ENCODE peak calls at places on chromosomes 2 and 18, in five cellular contexts. One of them, this sample, is unnamed.

GRCh38 chr2:31170071-31170698 is 31.9 kb upstream of the GALNT14 start:
- DNase-seq in neuronal stem cell: peak
- DNase-seq in mesenchymal stem cell: peak
- DNase-seq in trophoblast cell: peak
- DNase-seq in H9: peak
- DNase-seq in this sample: peak

GRCh38 chr18:11025270-11025669 is 124.1 kb downstream of the PIEZO2 start:
- DNase-seq in neuronal stem cell: no peak
- DNase-seq in mesenchymal stem cell: no peak
- DNase-seq in trophoblast cell: no peak
- DNase-seq in H9: no peak
- DNase-seq in this sample: no peak

GRCh38 chr18:24014986-24015896 is 687 bp downstream of the TTC39C start:
- DNase-seq in neuronal stem cell: peak
- DNase-seq in mesenchymal stem cell: peak
- DNase-seq in trophoblast cell: peak
- DNase-seq in H9: peak
- DNase-seq in this sample: peak

GRCh38 chr2:134367216-134367615 is 113.3 kb downstream of the MGAT5 start:
- DNase-seq in neuronal stem cell: no peak
- DNase-seq in mesenchymal stem cell: no peak
- DNase-seq in trophoblast cell: no peak
- DNase-seq in H9: no peak
- DNase-seq in this sample: no peak

GRCh38 chr2:167862787-167863186 is 384.6 kb downstream of the STK39 start:
- DNase-seq in neuronal stem cell: no peak
- DNase-seq in mesenchymal stem cell: peak
- DNase-seq in trophoblast cell: no peak
- DNase-seq in H9: no peak
- DNase-seq in this sample: peak

GRCh38 chr2:3249477-3249962 is 128.1 kb downstream of the EIPR1 start:
- DNase-seq in neuronal stem cell: no peak
- DNase-seq in mesenchymal stem cell: no peak
- DNase-seq in trophoblast cell: no peak
- DNase-seq in H9: no peak
- DNase-seq in this sample: no peak

GRCh38 chr2:98472132-98472650 is 27.5 kb downstream of the INPP4A start:
- DNase-seq in neuronal stem cell: no peak
- DNase-seq in mesenchymal stem cell: no peak
- DNase-seq in trophoblast cell: no peak
- DNase-seq in H9: no peak
- DNase-seq in this sample: no peak

GRCh38 chr2:181203412-181203811 is 223.0 kb downstream of the UBE2E3 start:
- DNase-seq in neuronal stem cell: no peak
- DNase-seq in mesenchymal stem cell: peak
- DNase-seq in trophoblast cell: no peak
- DNase-seq in H9: no peak
- DNase-seq in this sample: peak

GRCh38 chr2:197828464-197829135 is 24.2 kb downstream of the PLCL1 start:
- DNase-seq in neuronal stem cell: no peak
- DNase-seq in mesenchymal stem cell: no peak
- DNase-seq in trophoblast cell: no peak
- DNase-seq in H9: no peak
- DNase-seq in this sample: no peak

GRCh38 chr2:85935170-85935745 is 46.5 kb upstream of the ST3GAL5 start:
- DNase-seq in neuronal stem cell: no peak
- DNase-seq in mesenchymal stem cell: peak
- DNase-seq in trophoblast cell: no peak
- DNase-seq in H9: no peak
- DNase-seq in this sample: no peak

GRCh38 chr2:85937069-85937439 is 48.3 kb upstream of the ST3GAL5 start:
- DNase-seq in neuronal stem cell: no peak
- DNase-seq in mesenchymal stem cell: no peak
- DNase-seq in trophoblast cell: no peak
- DNase-seq in H9: no peak
- DNase-seq in this sample: no peak

GRCh38 chr2:85935746-85936208 is 47.0 kb upstream of the ST3GAL5 start:
- DNase-seq in neuronal stem cell: peak
- DNase-seq in mesenchymal stem cell: peak
- DNase-seq in trophoblast cell: peak
- DNase-seq in H9: peak
- DNase-seq in this sample: peak

GRCh38 chr2:85938456-85938855 is 49.7 kb upstream of the ST3GAL5 start:
- DNase-seq in neuronal stem cell: no peak
- DNase-seq in mesenchymal stem cell: no peak
- DNase-seq in trophoblast cell: no peak
- DNase-seq in H9: no peak
- DNase-seq in this sample: no peak

GRCh38 chr2:85936421-85937068 is 47.8 kb upstream of the ST3GAL5 start:
- DNase-seq in neuronal stem cell: no peak
- DNase-seq in mesenchymal stem cell: peak
- DNase-seq in trophoblast cell: no peak
- DNase-seq in H9: no peak
- DNase-seq in this sample: no peak
- H2BK120ac ChIP-seq in neuronal stem cell: peak
- H2BK120ac ChIP-seq in mesenchymal stem cell: peak
- H2BK120ac ChIP-seq in trophoblast cell: peak
- H2BK120ac ChIP-seq in H9: no peak
- H2BK120ac ChIP-seq in this sample: peak

DNA sequence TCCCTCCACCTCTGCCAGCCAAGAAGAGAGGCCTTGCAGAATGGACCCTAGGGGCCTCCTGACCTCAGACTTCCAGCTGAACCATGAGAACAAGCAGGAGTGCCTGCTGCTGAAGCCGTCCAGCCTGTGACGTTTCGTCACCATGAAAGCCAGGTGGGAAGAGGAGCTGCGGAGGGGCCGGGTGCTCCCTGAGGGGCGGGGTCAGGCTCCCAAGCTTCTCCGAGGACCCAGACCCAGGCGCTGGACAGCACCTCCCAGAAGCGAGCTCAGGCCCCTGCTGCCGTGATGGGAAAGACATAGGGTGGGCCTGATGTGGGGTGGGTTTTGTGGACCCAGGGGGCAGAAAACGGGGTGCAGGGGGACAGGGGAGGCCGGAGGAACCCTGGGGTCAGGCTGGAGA is 73.2 kb upstream of the ODC1 start:
- DNase-seq in neuronal stem cell: no peak
- DNase-seq in mesenchymal stem cell: no peak
- DNase-seq in trophoblast cell: no peak
- DNase-seq in H9: peak
- DNase-seq in this sample: no peak
- H2AFZ ChIP-seq in neuronal stem cell: peak
- H2AFZ ChIP-seq in mesenchymal stem cell: no peak
- H2AFZ ChIP-seq in trophoblast cell: no peak
- H2AFZ ChIP-seq in H9: no peak
- H2AFZ ChIP-seq in this sample: no peak

GRCh38 chr2:77520981-77521380 is 1.2 kb downstream of the LRRTM4 start:
- DNase-seq in neuronal stem cell: peak
- DNase-seq in mesenchymal stem cell: peak
- DNase-seq in trophoblast cell: no peak
- DNase-seq in H9: no peak
- DNase-seq in this sample: no peak

GRCh38 chr2:77521931-77522470 is at the start of gene LRRTM4:
- DNase-seq in neuronal stem cell: peak
- DNase-seq in mesenchymal stem cell: peak
- DNase-seq in trophoblast cell: no peak
- DNase-seq in H9: peak
- DNase-seq in this sample: no peak

GRCh38 chr2:77519888-77520506 is 2.2 kb downstream of the LRRTM4 start:
- DNase-seq in neuronal stem cell: no peak
- DNase-seq in mesenchymal stem cell: no peak
- DNase-seq in trophoblast cell: no peak
- DNase-seq in H9: no peak
- DNase-seq in this sample: no peak

GRCh38 chr2:77521482-77521881 is 694 bp downstream of the LRRTM4 start:
- DNase-seq in neuronal stem cell: peak
- DNase-seq in mesenchymal stem cell: peak
- DNase-seq in trophoblast cell: no peak
- DNase-seq in H9: peak
- DNase-seq in this sample: no peak

DNA sequence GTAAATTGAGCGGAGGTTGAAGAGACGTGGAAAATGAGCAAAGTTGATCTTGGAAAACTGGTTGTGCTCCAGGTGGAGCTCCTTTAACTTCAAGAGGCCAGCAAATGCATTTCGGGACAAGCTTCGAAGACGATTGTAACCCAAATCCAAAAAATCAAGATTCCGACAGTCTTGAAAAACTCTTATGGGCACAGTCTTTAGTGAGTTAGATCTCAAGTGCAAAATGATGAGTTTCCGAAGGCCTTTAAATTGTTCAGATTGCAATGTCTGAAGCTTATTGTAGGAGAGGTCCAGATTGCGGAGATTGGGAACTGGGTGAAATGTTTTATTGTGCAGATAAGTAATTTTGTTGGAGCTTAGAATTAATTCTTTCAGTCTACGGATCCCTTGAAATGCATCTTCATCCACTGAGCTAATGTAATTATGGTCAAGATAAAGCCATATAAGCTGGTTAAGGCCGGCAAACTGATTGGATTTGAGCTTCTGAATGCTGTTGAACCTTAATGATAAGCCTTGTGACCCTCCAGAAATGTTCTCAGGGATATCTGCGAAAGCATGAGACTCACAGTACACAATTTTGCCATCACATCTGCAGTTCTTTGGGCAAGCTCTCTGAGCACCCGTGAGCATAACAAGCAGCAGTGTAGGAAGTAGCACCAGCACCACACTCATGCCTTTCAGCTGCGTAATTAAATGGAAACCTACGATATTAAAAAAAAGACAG is 2.9 kb downstream of the LRRTM4 start:
- DNase-seq in neuronal stem cell: no peak
- DNase-seq in mesenchymal stem cell: no peak
- DNase-seq in trophoblast cell: no peak
- DNase-seq in H9: no peak
- DNase-seq in this sample: no peak
- H2BK120ac ChIP-seq in neuronal stem cell: no peak
- H2BK120ac ChIP-seq in mesenchymal stem cell: no peak
- H2BK120ac ChIP-seq in trophoblast cell: no peak
- H2BK120ac ChIP-seq in H9: no peak
- H2BK120ac ChIP-seq in this sample: no peak

GRCh38 chr18:402129-402528 is 98.4 kb downstream of the COLEC12 start:
- DNase-seq in neuronal stem cell: no peak
- DNase-seq in mesenchymal stem cell: no peak
- DNase-seq in trophoblast cell: no peak
- DNase-seq in H9: no peak
- DNase-seq in this sample: no peak
- H2AFZ ChIP-seq in neuronal stem cell: no peak
- H2AFZ ChIP-seq in mesenchymal stem cell: no peak
- H2AFZ ChIP-seq in trophoblast cell: no peak
- H2AFZ ChIP-seq in H9: no peak
- H2AFZ ChIP-seq in this sample: no peak

GRCh38 chr2:114108819-114109416 is 219.0 kb downstream of the ACTR3 start:
- DNase-seq in neuronal stem cell: peak
- DNase-seq in mesenchymal stem cell: no peak
- DNase-seq in trophoblast cell: no peak
- DNase-seq in H9: peak
- DNase-seq in this sample: no peak
- H2BK120ac ChIP-seq in neuronal stem cell: no peak
- H2BK120ac ChIP-seq in mesenchymal stem cell: no peak
- H2BK120ac ChIP-seq in trophoblast cell: no peak
- H2BK120ac ChIP-seq in H9: no peak
- H2BK120ac ChIP-seq in this sample: no peak

GRCh38 chr2:124162256-124162655 is 137.2 kb downstream of the CNTNAP5 start:
- DNase-seq in neuronal stem cell: no peak
- DNase-seq in mesenchymal stem cell: no peak
- DNase-seq in trophoblast cell: no peak
- DNase-seq in H9: no peak
- DNase-seq in this sample: no peak
- H2AFZ ChIP-seq in neuronal stem cell: no peak
- H2AFZ ChIP-seq in mesenchymal stem cell: no peak
- H2AFZ ChIP-seq in trophoblast cell: no peak
- H2AFZ ChIP-seq in H9: no peak
- H2AFZ ChIP-seq in this sample: no peak

This sample was measured in IMR-90.